ENCODE peak calls at places on chromosomes 5 and 9, in nine cellular contexts. One of them, this sample, is unnamed.

GRCh38 chr5:36740259-36740898 is 134.0 kb downstream of the SLC1A3 start:
- DNase-seq in HFF-Myc: no peak
- DNase-seq in neural progenitor cell: no peak
- DNase-seq in PC-3: no peak
- DNase-seq in brain microvascular endothelial cell: no peak
- DNase-seq in fibroblast of lung: peak
- DNase-seq in upper lobe of right lung: no peak
- DNase-seq in GM12865: no peak
- DNase-seq in AG10803: no peak
- DNase-seq in this sample: no peak

GRCh38 chr9:114417511-114417910 is 29.7 kb upstream of the AKNA start:
- DNase-seq in HFF-Myc: peak
- DNase-seq in neural progenitor cell: no peak
- DNase-seq in PC-3: peak
- DNase-seq in brain microvascular endothelial cell: peak
- DNase-seq in fibroblast of lung: peak
- DNase-seq in upper lobe of right lung: no peak
- DNase-seq in GM12865: no peak
- DNase-seq in AG10803: peak
- DNase-seq in this sample: no peak

GRCh38 chr9:32359452-32359851 is 25.0 kb upstream of the ACO1 start:
- DNase-seq in HFF-Myc: no peak
- DNase-seq in neural progenitor cell: no peak
- DNase-seq in PC-3: no peak
- DNase-seq in brain microvascular endothelial cell: no peak
- DNase-seq in fibroblast of lung: no peak
- DNase-seq in upper lobe of right lung: no peak
- DNase-seq in GM12865: no peak
- DNase-seq in AG10803: no peak
- DNase-seq in this sample: no peak

GRCh38 chr5:157912621-157913325 is 53.8 kb upstream of the CLINT1 start:
- DNase-seq in HFF-Myc: no peak
- DNase-seq in neural progenitor cell: peak
- DNase-seq in PC-3: peak
- DNase-seq in brain microvascular endothelial cell: no peak
- DNase-seq in fibroblast of lung: no peak
- DNase-seq in upper lobe of right lung: no peak
- DNase-seq in GM12865: peak
- DNase-seq in AG10803: no peak
- DNase-seq in this sample: no peak

GRCh38 chr9:83920942-83921707 is at the start of gene KIF27:
- DNase-seq in HFF-Myc: peak
- DNase-seq in neural progenitor cell: peak
- DNase-seq in PC-3: peak
- DNase-seq in brain microvascular endothelial cell: peak
- DNase-seq in fibroblast of lung: peak
- DNase-seq in upper lobe of right lung: peak
- DNase-seq in GM12865: peak
- DNase-seq in AG10803: peak
- DNase-seq in this sample: peak

GRCh38 chr9:37221489-37222106 is 101.2 kb downstream of the ZCCHC7 start:
- DNase-seq in HFF-Myc: no peak
- DNase-seq in neural progenitor cell: no peak
- DNase-seq in PC-3: no peak
- DNase-seq in brain microvascular endothelial cell: no peak
- DNase-seq in fibroblast of lung: no peak
- DNase-seq in upper lobe of right lung: no peak
- DNase-seq in GM12865: no peak
- DNase-seq in AG10803: no peak
- DNase-seq in this sample: no peak

GRCh38 chr5:78758169-78758839 is 109.7 kb upstream of the LHFPL2 start:
- DNase-seq in HFF-Myc: no peak
- DNase-seq in neural progenitor cell: no peak
- DNase-seq in PC-3: no peak
- DNase-seq in brain microvascular endothelial cell: no peak
- DNase-seq in fibroblast of lung: peak
- DNase-seq in upper lobe of right lung: no peak
- DNase-seq in GM12865: peak
- DNase-seq in AG10803: no peak
- DNase-seq in this sample: no peak

GRCh38 chr5:126777257-126777973 is 479 bp downstream of the LMNB1 start:
- DNase-seq in HFF-Myc: no peak
- DNase-seq in neural progenitor cell: peak
- DNase-seq in PC-3: peak
- DNase-seq in brain microvascular endothelial cell: peak
- DNase-seq in fibroblast of lung: peak
- DNase-seq in upper lobe of right lung: peak
- DNase-seq in GM12865: peak
- DNase-seq in AG10803: peak
- DNase-seq in this sample: no peak

GRCh38 chr5:41747291-41747690 is 122.9 kb downstream of the OXCT1 start:
- DNase-seq in HFF-Myc: no peak
- DNase-seq in neural progenitor cell: no peak
- DNase-seq in PC-3: peak
- DNase-seq in brain microvascular endothelial cell: peak
- DNase-seq in fibroblast of lung: peak
- DNase-seq in upper lobe of right lung: no peak
- DNase-seq in GM12865: no peak
- DNase-seq in AG10803: no peak
- DNase-seq in this sample: no peak

GRCh38 chr9:107363511-107364182 is 80.6 kb downstream of the RAD23B start:
- DNase-seq in HFF-Myc: peak
- DNase-seq in neural progenitor cell: peak
- DNase-seq in PC-3: no peak
- DNase-seq in brain microvascular endothelial cell: no peak
- DNase-seq in fibroblast of lung: no peak
- DNase-seq in upper lobe of right lung: no peak
- DNase-seq in GM12865: no peak
- DNase-seq in AG10803: no peak
- DNase-seq in this sample: no peak

DNA sequence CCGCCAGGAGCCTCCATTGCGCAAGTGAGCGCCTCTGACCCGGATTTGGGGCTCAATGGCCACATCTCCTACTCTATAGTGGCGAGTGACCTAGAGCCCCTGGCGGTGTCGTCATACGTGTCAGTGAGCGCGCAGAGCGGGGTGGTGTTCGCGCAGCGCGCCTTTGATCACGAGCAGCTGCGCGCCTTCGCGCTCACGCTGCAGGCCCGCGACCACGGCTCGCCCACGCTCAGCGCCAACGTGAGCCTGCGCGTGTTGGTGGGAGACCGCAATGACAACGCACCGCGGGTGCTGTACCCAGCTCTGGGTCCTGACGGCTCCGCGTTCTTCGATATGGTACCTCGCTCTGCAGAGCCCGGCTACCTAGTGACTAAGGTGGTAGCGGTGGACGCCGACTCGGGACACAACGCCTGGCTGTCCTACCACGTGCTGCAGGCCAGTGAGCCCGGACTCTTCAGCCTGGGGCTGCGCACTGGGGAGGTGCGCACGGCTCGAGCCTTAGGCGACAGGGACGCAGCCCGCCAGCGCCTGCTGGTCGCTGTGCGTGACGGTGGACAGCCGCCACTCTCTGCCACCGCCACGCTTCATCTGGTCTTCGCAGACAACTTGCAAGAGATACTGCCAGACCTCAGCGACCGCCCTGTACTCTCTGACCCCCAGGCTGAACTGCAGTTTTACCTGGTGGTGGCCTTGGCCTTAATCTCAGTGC is 1.9 kb downstream of the PCDHGB6 start:
- DNase-seq in HFF-Myc: no peak
- DNase-seq in neural progenitor cell: no peak
- DNase-seq in PC-3: no peak
- DNase-seq in brain microvascular endothelial cell: no peak
- DNase-seq in fibroblast of lung: no peak
- DNase-seq in upper lobe of right lung: no peak
- DNase-seq in GM12865: no peak
- DNase-seq in AG10803: no peak
- DNase-seq in this sample: no peak
- TF ChIP-seq CTCF in HFF-Myc: no peak
- TF ChIP-seq CTCF in neural progenitor cell: no peak
- TF ChIP-seq CTCF in PC-3: no peak
- TF ChIP-seq CTCF in brain microvascular endothelial cell: no peak
- TF ChIP-seq CTCF in fibroblast of lung: no peak
- TF ChIP-seq CTCF in upper lobe of right lung: no peak
- TF ChIP-seq CTCF in GM12865: no peak
- TF ChIP-seq CTCF in AG10803: no peak
- TF ChIP-seq CTCF in this sample: no peak

GRCh38 chr5:121108725-121109124 is 644.6 kb downstream of the PRR16 start:
- DNase-seq in HFF-Myc: no peak
- DNase-seq in neural progenitor cell: peak
- DNase-seq in PC-3: peak
- DNase-seq in brain microvascular endothelial cell: no peak
- DNase-seq in fibroblast of lung: no peak
- DNase-seq in upper lobe of right lung: no peak
- DNase-seq in GM12865: no peak
- DNase-seq in AG10803: no peak
- DNase-seq in this sample: no peak
- H3K4me3 ChIP-seq in HFF-Myc: no peak
- H3K4me3 ChIP-seq in neural progenitor cell: no peak
- H3K4me3 ChIP-seq in PC-3: no peak
- H3K4me3 ChIP-seq in brain microvascular endothelial cell: no peak
- H3K4me3 ChIP-seq in fibroblast of lung: no peak
- H3K4me3 ChIP-seq in upper lobe of right lung: no peak
- H3K4me3 ChIP-seq in GM12865: no peak
- H3K4me3 ChIP-seq in AG10803: no peak
- H3K4me3 ChIP-seq in this sample: no peak

GRCh38 chr9:82682431-82682830 is 380.5 kb downstream of the RASEF start:
- DNase-seq in HFF-Myc: no peak
- DNase-seq in neural progenitor cell: no peak
- DNase-seq in PC-3: no peak
- DNase-seq in brain microvascular endothelial cell: no peak
- DNase-seq in fibroblast of lung: no peak
- DNase-seq in upper lobe of right lung: no peak
- DNase-seq in GM12865: no peak
- DNase-seq in AG10803: no peak
- DNase-seq in this sample: no peak

GRCh38 chr9:82680179-82680935 is 382.6 kb downstream of the RASEF start:
- DNase-seq in HFF-Myc: no peak
- DNase-seq in neural progenitor cell: no peak
- DNase-seq in PC-3: no peak
- DNase-seq in brain microvascular endothelial cell: no peak
- DNase-seq in fibroblast of lung: no peak
- DNase-seq in upper lobe of right lung: no peak
- DNase-seq in GM12865: no peak
- DNase-seq in AG10803: no peak
- DNase-seq in this sample: no peak

GRCh38 chr9:82679488-82679887 is 383.5 kb downstream of the RASEF start:
- DNase-seq in HFF-Myc: no peak
- DNase-seq in neural progenitor cell: no peak
- DNase-seq in PC-3: no peak
- DNase-seq in brain microvascular endothelial cell: no peak
- DNase-seq in fibroblast of lung: no peak
- DNase-seq in upper lobe of right lung: no peak
- DNase-seq in GM12865: no peak
- DNase-seq in AG10803: no peak
- DNase-seq in this sample: no peak

GRCh38 chr9:82677086-82677485 is 385.9 kb downstream of the RASEF start:
- DNase-seq in HFF-Myc: no peak
- DNase-seq in neural progenitor cell: no peak
- DNase-seq in PC-3: no peak
- DNase-seq in brain microvascular endothelial cell: no peak
- DNase-seq in fibroblast of lung: no peak
- DNase-seq in upper lobe of right lung: no peak
- DNase-seq in GM12865: no peak
- DNase-seq in AG10803: no peak
- DNase-seq in this sample: no peak

DNA sequence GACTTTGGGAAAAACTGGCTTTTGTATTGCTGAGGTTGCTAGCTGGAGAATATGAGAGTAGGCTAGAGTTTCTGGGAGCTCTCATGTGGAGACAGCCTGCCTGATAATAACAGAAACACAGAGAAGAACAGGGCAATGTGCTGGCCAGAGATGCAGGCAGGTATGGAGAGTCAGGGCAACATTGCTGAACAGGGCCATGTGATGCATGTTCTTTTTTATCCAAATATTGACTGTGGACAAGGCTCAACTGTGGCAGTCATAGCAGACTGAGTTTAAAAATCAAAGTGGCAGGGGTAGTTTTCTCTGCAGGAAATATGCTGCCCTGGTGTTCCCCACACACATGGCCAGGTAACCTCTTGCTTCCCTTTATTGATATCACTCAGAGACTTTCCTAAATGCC is 381.1 kb downstream of the RASEF start:
- DNase-seq in HFF-Myc: no peak
- DNase-seq in neural progenitor cell: no peak
- DNase-seq in PC-3: no peak
- DNase-seq in brain microvascular endothelial cell: no peak
- DNase-seq in fibroblast of lung: no peak
- DNase-seq in upper lobe of right lung: no peak
- DNase-seq in GM12865: no peak
- DNase-seq in AG10803: no peak
- DNase-seq in this sample: no peak
- TF ChIP-seq CTCF in HFF-Myc: no peak
- TF ChIP-seq CTCF in neural progenitor cell: no peak
- TF ChIP-seq CTCF in PC-3: no peak
- TF ChIP-seq CTCF in brain microvascular endothelial cell: no peak
- TF ChIP-seq CTCF in fibroblast of lung: no peak
- TF ChIP-seq CTCF in upper lobe of right lung: no peak
- TF ChIP-seq CTCF in GM12865: no peak
- TF ChIP-seq CTCF in AG10803: no peak
- TF ChIP-seq CTCF in this sample: no peak

GRCh38 chr9:106284300-106284699 is 578.7 kb upstream of the ZNF462 start:
- DNase-seq in HFF-Myc: no peak
- DNase-seq in neural progenitor cell: peak
- DNase-seq in PC-3: peak
- DNase-seq in brain microvascular endothelial cell: no peak
- DNase-seq in fibroblast of lung: no peak
- DNase-seq in upper lobe of right lung: no peak
- DNase-seq in GM12865: no peak
- DNase-seq in AG10803: no peak
- DNase-seq in this sample: no peak

GRCh38 chr9:106287108-106287631 is 575.8 kb upstream of the ZNF462 start:
- DNase-seq in HFF-Myc: no peak
- DNase-seq in neural progenitor cell: peak
- DNase-seq in PC-3: no peak
- DNase-seq in brain microvascular endothelial cell: no peak
- DNase-seq in fibroblast of lung: peak
- DNase-seq in upper lobe of right lung: no peak
- DNase-seq in GM12865: no peak
- DNase-seq in AG10803: peak
- DNase-seq in this sample: no peak

GRCh38 chr9:106288689-106289088 is 574.3 kb upstream of the ZNF462 start:
- DNase-seq in HFF-Myc: no peak
- DNase-seq in neural progenitor cell: no peak
- DNase-seq in PC-3: no peak
- DNase-seq in brain microvascular endothelial cell: no peak
- DNase-seq in fibroblast of lung: no peak
- DNase-seq in upper lobe of right lung: no peak
- DNase-seq in GM12865: no peak
- DNase-seq in AG10803: no peak
- DNase-seq in this sample: no peak

DNA sequence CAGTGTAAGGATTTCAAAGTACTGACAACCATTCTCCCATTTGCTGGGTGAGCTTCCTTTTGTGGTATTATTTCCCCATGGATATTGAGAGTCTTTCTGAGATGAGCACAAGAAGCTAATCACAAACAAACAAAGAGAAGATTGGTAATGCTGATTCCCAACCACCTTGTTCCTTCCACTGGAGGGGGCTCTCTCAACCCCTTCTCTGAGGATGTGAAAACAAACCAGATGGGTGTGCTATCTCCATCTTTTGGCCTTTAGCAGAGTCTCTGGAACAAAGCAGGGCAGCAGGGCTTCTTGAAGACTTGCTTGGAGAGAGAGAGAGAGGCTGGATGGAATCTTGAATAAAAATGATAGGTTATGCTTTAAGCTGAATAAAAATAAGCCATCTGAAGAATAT is 576.7 kb upstream of the ZNF462 start:
- DNase-seq in HFF-Myc: no peak
- DNase-seq in neural progenitor cell: peak
- DNase-seq in PC-3: peak
- DNase-seq in brain microvascular endothelial cell: no peak
- DNase-seq in fibroblast of lung: peak
- DNase-seq in upper lobe of right lung: no peak
- DNase-seq in GM12865: no peak
- DNase-seq in AG10803: peak
- DNase-seq in this sample: no peak
- H3K4me3 ChIP-seq in HFF-Myc: no peak
- H3K4me3 ChIP-seq in neural progenitor cell: no peak
- H3K4me3 ChIP-seq in PC-3: no peak
- H3K4me3 ChIP-seq in brain microvascular endothelial cell: no peak
- H3K4me3 ChIP-seq in fibroblast of lung: no peak
- H3K4me3 ChIP-seq in upper lobe of right lung: no peak
- H3K4me3 ChIP-seq in GM12865: no peak
- H3K4me3 ChIP-seq in AG10803: no peak
- H3K4me3 ChIP-seq in this sample: no peak